ENCODE peak calls at places on chromosomes 13 and 19, in five cellular contexts. N, A, H, C and T are unnamed samples.

GRCh38 chr13:80823472-80823871 is 482.5 kb upstream of the SPRY2 start:
- DNase-seq in N (no peak), A (no peak), H (no peak), C (no peak), T (no peak)

GRCh38 chr13:82717249-82717648 is 1165.0 kb downstream of the SLITRK1 start:
- DNase-seq in N (no peak), A (no peak), H (no peak), C (peak; percentile 67), T (no peak)

GRCh38 chr19:57406516-57407123 is 4.3 kb upstream of the ZNF17 start:
- DNase-seq in N (peak; percentile 74), A (peak; percentile 25), H (peak; percentile 93), C (peak; percentile 27), T (peak; percentile 75)

GRCh38 chr19:47613165-47614146 is 4.5 kb downstream of the BICRA start:
- DNase-seq in N (no peak), A (no peak), H (peak; percentile 94), C (peak; percentile 60), T (peak; percentile 44)

GRCh38 chr19:9883231-9883758 is 48.2 kb downstream of the PIN1 start:
- DNase-seq in N (no peak), A (no peak), H (peak; percentile 38), C (no peak), T (peak; percentile 25)

GRCh38 chr13:32229443-32229842 is 85.7 kb downstream of the ZAR1L start:
- DNase-seq in N (no peak), A (no peak), H (no peak), C (no peak), T (no peak)

GRCh38 chr19:20664917-20665781 is 3.8 kb upstream of the ZNF626 start:
- DNase-seq in N (no peak), A (no peak), H (peak; percentile 49), C (no peak), T (no peak)

GRCh38 chr19:3605770-3606169 is 905 bp downstream of the TBXA2R start:
- DNase-seq in N (no peak), A (no peak), H (no peak), C (no peak), T (no peak)

GRCh38 chr13:103497404-103497803 is 431.2 kb upstream of the SLC10A2 start:
- DNase-seq in N (no peak), A (no peak), H (no peak), C (no peak), T (no peak)

GRCh38 chr13:99103536-99103935 is 97.1 kb upstream of the UBAC2 start:
- DNase-seq in N (no peak), A (no peak), H (peak; percentile 27), C (no peak), T (no peak)

GRCh38 chr19:33758541-33759013 is 38.1 kb upstream of the KCTD15 start:
- DNase-seq in N (no peak), A (no peak), H (no peak), C (no peak), T (no peak)

DNA sequence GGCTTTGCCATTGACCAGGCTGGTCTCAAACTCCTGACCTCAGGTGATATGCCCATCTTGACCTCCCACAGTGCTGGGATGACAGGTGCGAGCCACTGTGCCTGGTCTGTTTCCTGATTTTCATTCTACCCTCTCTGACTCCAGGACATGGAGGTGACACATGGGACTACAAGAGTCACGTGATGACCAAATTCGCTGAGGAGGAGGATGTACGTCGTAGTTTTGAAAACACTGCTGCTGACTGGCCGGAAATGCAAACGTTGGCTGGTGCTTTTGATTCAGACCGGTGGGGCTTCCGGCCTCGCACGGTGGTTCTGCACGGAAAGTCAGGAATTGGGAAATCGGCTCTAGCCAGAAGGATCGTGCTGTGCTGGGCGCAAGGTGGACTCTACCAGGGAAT is 40.2 kb downstream of the NLRP5 start:
- DNase-seq in N (no peak), A (no peak), H (no peak), C (no peak), T (no peak)
- TF ChIP-seq CTCF in N (no peak), A (no peak), H (no peak), C (no peak), T (no peak)

DNA sequence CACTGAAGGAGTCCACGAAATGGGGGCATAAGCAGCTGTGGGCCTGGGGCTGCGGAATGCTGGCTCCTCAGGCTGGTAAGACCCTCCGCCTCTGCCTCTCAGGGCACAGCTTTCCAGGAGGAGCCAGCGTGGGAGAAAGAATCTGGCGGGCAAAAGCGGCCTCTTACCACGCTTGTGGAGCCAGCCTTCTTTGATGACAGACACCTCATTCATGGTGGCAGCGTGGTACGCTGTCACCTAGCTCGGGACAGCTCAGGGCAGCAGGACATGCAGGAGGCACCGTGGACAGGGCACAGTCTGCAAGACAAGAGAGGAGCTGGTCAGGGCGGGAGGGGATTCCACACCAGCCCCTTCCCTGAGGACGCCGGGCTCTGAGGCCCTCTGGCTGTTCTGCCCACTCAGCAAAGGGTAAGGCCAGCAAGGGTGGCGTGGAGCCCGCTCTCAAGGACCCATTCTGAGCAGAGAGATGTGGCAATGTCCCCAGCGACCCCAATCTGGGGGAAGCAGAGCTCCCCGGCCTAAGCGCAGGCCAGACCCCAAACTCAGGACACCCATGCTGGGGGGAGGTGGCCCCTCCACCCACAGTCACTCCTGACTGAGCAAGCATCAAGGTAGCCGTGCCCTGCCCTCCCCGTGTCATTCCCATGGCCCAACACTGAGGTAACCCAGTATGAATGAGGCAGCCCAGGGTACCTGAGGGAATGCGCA is 19.9 kb downstream of the AKT2 start:
- DNase-seq in N (no peak), A (no peak), H (no peak), C (no peak), T (no peak)
- TF ChIP-seq CTCF in N (no peak), A (no peak), H (no peak), C (no peak), T (no peak)

DNA sequence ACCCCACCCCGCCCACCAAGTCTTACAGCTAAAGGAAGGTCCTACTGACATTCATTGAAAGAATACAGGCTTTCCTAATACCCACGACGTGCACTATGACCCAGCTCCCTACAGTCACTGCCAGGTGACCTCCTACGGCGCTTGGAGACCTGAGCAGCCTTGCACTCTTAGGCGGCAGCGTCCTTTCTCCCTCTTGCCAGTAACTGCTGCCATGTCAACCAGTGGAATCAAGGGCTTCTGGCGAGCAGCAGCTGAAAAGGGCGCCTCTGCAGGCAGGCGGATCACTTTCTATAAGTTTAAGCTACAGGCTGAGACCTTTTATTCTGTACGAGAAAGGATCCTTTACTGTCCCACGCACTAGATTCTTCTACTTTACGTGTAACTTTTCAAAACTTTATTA is 2.0 kb downstream of the KCTD12 start:
- DNase-seq in N (no peak), A (no peak), H (peak; percentile 77), C (no peak), T (peak; percentile 17)
- TF ChIP-seq CTCF in N (peak; percentile 9), A (no peak), H (peak; percentile 50), C (peak; percentile 29), T (no peak)

GRCh38 chr13:42354246-42355117 is 82.5 kb downstream of the AKAP11 start:
- DNase-seq in N (no peak), A (no peak), H (peak; percentile 19), C (peak; percentile 47), T (no peak)
- TF ChIP-seq CTCF in N (no peak), A (no peak), H (no peak), C (no peak), T (no peak)

GRCh38 chr13:43303040-43303729 is 279.8 kb downstream of the DNAJC15 start:
- DNase-seq in N (no peak), A (no peak), H (peak; percentile 82), C (peak; percentile 28), T (peak; percentile 44)
- TF ChIP-seq CTCF in N (no peak), A (no peak), H (peak; percentile 75), C (peak; percentile 63), T (peak; percentile 56)

GRCh38 chr19:42246143-42246868 is 3.9 kb upstream of the GSK3A start:
- DNase-seq in N (no peak), A (no peak), H (peak; percentile 88), C (peak; percentile 78), T (peak; percentile 47)
- TF ChIP-seq CTCF in N (no peak), A (no peak), H (peak; percentile 60), C (peak; percentile 83), T (no peak)

DNA sequence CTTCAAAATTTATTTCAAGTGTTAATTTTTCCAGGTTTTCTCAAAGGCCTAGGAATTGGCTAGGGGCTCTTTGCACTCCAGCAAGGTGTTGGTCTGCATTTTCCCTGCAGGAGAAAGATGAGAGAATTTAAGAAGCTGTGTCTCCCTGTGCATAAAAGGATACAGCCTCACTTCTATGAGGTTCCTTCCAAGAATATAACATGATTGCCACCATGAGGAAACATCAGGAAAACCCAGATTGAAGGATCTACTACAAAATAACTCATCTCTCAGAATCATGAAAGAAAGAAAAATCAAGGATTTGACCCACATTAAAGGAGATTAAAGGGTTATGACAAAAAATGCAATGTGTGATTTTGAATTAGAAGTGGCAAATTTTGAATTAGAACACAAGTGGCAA is 69.9 kb downstream of the RUBCNL start:
- DNase-seq in N (no peak), A (no peak), H (no peak), C (peak; percentile 6), T (no peak)
- TF ChIP-seq CTCF in N (no peak), A (no peak), H (no peak), C (peak; percentile 16), T (no peak)